ENCODE peak calls at places on chromosomes 2 and 18, in ten cellular contexts. P is natural killer cell; E is CD4-positive, alpha-beta T cell; O is endodermal cell; J is Calu3; Z is neural progenitor cell; Y is RWPE1; C is IMR-90; M is right atrium auricular region; H is kidney. N is an unnamed sample.
A peak's percentile ranks its signal among the peaks of the same experiment; 100 is the strongest.

GRCh38 chr18:23963443-23964185 is 50.9 kb upstream of the TTC39C start:
- DNase-seq in P (no peak), E (no peak), O (no peak), J (no peak), Z (no peak), Y (no peak), C (no peak), M (no peak), H (no peak), N (no peak)

GRCh38 chr2:174027956-174028355 is 62.8 kb upstream of the SP3 start:
- DNase-seq in P (no peak), E (no peak), O (no peak), J (no peak), Z (no peak), Y (no peak), C (no peak), M (no peak), H (no peak), N (no peak)

GRCh38 chr2:67628892-67629291 is 231.8 kb downstream of the ETAA1 start:
- DNase-seq in P (no peak), E (no peak), O (no peak), J (no peak), Z (no peak), Y (no peak), C (no peak), M (no peak), H (no peak), N (no peak)

GRCh38 chr2:168439536-168439935 is 16.5 kb upstream of the CERS6 start:
- DNase-seq in P (no peak), E (no peak), O (no peak), J (no peak), Z (no peak), Y (no peak), C (peak; percentile 8), M (no peak), H (no peak), N (no peak)

GRCh38 chr2:9328931-9329330 is 94.4 kb downstream of the ITGB1BP1 start:
- DNase-seq in P (no peak), E (no peak), O (no peak), J (no peak), Z (no peak), Y (no peak), C (no peak), M (no peak), H (no peak), N (no peak)

GRCh38 chr18:78790960-78791359 is 188.7 kb upstream of the SALL3 start:
- DNase-seq in P (no peak), E (no peak), O (no peak), J (no peak), Z (no peak), Y (no peak), C (no peak), M (no peak), H (no peak), N (no peak)

GRCh38 chr2:237427807-237428506 is 14.0 kb upstream of the COL6A3 start:
- DNase-seq in P (no peak), E (no peak), O (no peak), J (no peak), Z (no peak), Y (no peak), C (no peak), M (no peak), H (no peak), N (no peak)

GRCh38 chr18:56447972-56448371 is 190.4 kb downstream of the TXNL1 start:
- DNase-seq in P (no peak), E (no peak), O (no peak), J (no peak), Z (no peak), Y (no peak), C (peak; percentile 25), M (no peak), H (no peak), N (no peak)

GRCh38 chr2:45069711-45070664 is 60.7 kb upstream of the SIX2 start:
- DNase-seq in P (no peak), E (no peak), O (no peak), J (no peak), Z (peak; percentile 37), Y (no peak), C (no peak), M (no peak), H (no peak), N (peak; percentile 70)

GRCh38 chr2:219406861-219407230 is 11.3 kb upstream of the DES start:
- DNase-seq in P (no peak), E (no peak), O (no peak), J (no peak), Z (no peak), Y (no peak), C (peak; percentile 97), M (no peak), H (no peak), N (no peak)

GRCh38 chr18:7730682-7731081 is 163.6 kb downstream of the PTPRM start:
- DNase-seq in P (no peak), E (no peak), O (no peak), J (no peak), Z (no peak), Y (no peak), C (no peak), M (no peak), H (no peak), N (no peak)

GRCh38 chr18:7735606-7736175 is 168.6 kb downstream of the PTPRM start:
- DNase-seq in P (no peak), E (no peak), O (peak; percentile 63), J (peak; percentile 19), Z (no peak), Y (no peak), C (no peak), M (no peak), H (no peak), N (no peak)

GRCh38 chr18:7733642-7734041 is 166.5 kb downstream of the PTPRM start:
- DNase-seq in P (no peak), E (no peak), O (peak; percentile 67), J (no peak), Z (no peak), Y (no peak), C (peak; percentile 4), M (no peak), H (no peak), N (no peak)

GRCh38 chr18:7737483-7737882 is 170.4 kb downstream of the PTPRM start:
- DNase-seq in P (no peak), E (no peak), O (no peak), J (no peak), Z (no peak), Y (no peak), C (no peak), M (no peak), H (no peak), N (no peak)

DNA sequence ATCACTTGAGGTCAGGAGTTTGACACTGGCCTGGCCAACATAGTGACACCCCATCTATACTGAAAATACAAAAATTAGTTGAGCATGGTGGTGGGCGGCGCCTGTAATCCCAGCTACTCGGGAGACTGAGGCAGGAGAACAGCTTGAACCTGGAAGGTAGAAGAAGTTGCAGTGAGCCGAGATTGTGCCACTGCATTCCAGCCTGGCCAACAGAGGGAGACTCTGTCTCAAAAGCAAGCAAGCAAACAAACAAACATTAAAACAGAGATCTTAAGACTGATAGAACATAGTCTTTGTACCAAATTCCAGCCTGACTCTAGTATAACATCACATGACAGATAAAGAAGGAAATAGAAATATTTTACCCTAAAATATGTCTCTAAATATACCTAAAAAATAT is 168.1 kb downstream of the PTPRM start:
- DNase-seq in P (no peak), E (no peak), O (peak; percentile 75), J (no peak), Z (no peak), Y (no peak), C (no peak), M (no peak), H (no peak), N (no peak)
- TF ChIP-seq CTCF in P (no peak), E (no peak), O (peak; percentile 80), J (peak; percentile 32), Z (peak; percentile 24), Y (no peak), C (no peak), M (peak; percentile 52), H (peak; percentile 37), N (peak; percentile 29)

DNA sequence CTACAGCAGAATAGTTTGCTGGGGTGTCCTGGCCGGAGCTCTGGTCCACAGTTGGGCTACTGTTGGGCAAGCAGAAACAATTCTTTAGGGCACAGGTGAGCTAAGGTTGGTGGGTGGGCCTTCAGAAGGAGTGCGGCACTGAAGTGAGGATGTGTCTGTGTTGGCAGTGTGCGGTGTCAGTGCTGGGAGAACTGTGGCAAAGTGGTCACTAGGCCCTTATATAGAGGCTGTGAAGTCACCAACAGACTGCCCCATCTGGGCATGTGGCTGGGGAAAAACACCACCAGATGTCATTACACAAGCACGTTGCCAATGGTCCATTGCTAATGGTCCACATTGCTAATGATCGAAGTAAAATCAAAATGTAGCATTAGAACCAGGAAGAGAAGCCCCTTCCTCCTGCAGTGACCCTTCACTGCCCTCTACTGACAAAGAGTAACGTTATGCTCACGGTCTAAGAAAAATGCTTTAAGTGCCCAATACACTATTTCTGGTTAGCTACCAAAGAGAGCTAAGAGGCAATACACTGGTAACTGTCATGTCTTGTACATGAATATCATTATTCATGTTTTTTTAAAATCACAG is 21.3 kb downstream of the SCN1A start:
- DNase-seq in P (no peak), E (no peak), O (peak; percentile 61), J (no peak), Z (peak; percentile 63), Y (no peak), C (peak; percentile 23), M (no peak), H (no peak), N (no peak)
- TF ChIP-seq CTCF in P (no peak), E (no peak), O (peak; percentile 83), J (no peak), Z (peak; percentile 74), Y (no peak), C (peak; percentile 45), M (no peak), H (peak; percentile 1), N (peak; percentile 70)

DNA sequence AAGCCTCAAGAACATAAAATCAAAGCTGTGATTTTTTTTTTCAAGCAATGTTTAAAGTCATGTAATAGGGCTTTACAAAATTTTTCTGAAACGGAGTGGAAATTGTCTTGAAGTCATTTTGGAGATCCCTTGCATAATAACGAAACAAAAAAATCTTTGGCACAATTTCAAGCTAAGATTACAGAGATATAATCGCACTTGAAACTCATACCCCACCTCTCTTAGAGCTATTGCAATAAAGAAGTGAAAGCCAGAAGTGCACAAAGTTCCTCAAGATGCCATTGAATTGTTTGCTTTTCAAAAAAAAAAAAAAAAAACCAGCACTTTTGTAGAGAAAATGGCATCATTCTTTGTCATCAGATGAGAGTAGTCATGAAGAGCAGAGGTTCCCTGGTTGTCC is 152.3 kb downstream of the PAX3 start:
- DNase-seq in P (no peak), E (no peak), O (no peak), J (no peak), Z (no peak), Y (no peak), C (no peak), M (no peak), H (no peak), N (no peak)
- TF ChIP-seq CTCF in P (no peak), E (no peak), O (no peak), J (no peak), Z (no peak), Y (no peak), C (no peak), M (no peak), H (no peak), N (no peak)

DNA sequence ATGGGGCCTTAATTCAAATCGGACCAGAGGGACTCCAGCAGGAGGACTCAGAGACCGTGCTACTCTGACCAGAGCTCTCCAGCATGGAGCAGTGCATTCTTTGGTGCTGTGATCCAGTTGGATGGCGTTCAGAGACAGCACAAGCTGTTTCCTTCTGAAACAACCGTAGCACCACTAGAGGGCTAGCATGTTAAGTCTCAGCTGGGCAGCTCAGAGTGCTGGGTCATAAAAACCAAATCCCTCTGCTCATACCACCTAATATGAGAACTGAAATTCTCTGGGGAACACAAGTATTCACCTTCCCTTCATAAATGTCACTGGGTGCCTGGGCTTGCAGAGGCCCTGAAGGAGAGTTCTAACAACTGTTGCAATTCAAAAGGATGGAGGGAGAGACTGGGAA is 97.7 kb upstream of the TFCP2L1 start:
- DNase-seq in P (no peak), E (no peak), O (peak; percentile 58), J (no peak), Z (peak; percentile 7), Y (no peak), C (no peak), M (no peak), H (no peak), N (no peak)
- TF ChIP-seq CTCF in P (no peak), E (no peak), O (peak; percentile 63), J (no peak), Z (no peak), Y (no peak), C (no peak), M (no peak), H (no peak), N (no peak)